ENCODE peak calls at places on chromosomes 5 and 9, in four cellular contexts. One of them, this sample, is unnamed.

GRCh38 chr9:77725051-77725702 is 77.1 kb upstream of the GNA14 start:
- DNase-seq in fibroblast of mammary gland: no peak
- DNase-seq in tibial nerve: no peak
- DNase-seq in kidney epithelial cell: no peak
- DNase-seq in this sample: no peak

GRCh38 chr5:67033893-67034605 is 162.6 kb downstream of the CD180 start:
- DNase-seq in fibroblast of mammary gland: peak; percentile 46
- DNase-seq in tibial nerve: no peak
- DNase-seq in kidney epithelial cell: no peak
- DNase-seq in this sample: no peak

GRCh38 chr5:143635146-143635752 is 176.7 kb upstream of the HMHB1 start:
- DNase-seq in fibroblast of mammary gland: peak; percentile 51
- DNase-seq in tibial nerve: no peak
- DNase-seq in kidney epithelial cell: no peak
- DNase-seq in this sample: no peak

GRCh38 chr5:166240705-166241104 is 2050.7 kb upstream of the WWC1 start:
- DNase-seq in fibroblast of mammary gland: no peak
- DNase-seq in tibial nerve: no peak
- DNase-seq in kidney epithelial cell: no peak
- DNase-seq in this sample: no peak

GRCh38 chr5:42617411-42617810 is 139.2 kb upstream of the CCDC152 start:
- DNase-seq in fibroblast of mammary gland: no peak
- DNase-seq in tibial nerve: no peak
- DNase-seq in kidney epithelial cell: no peak
- DNase-seq in this sample: no peak

GRCh38 chr5:127447822-127448221 is 69.6 kb upstream of the PRRC1 start:
- DNase-seq in fibroblast of mammary gland: peak; percentile 53
- DNase-seq in tibial nerve: no peak
- DNase-seq in kidney epithelial cell: no peak
- DNase-seq in this sample: no peak

GRCh38 chr9:23220171-23220570 is 605.9 kb downstream of the ELAVL2 start:
- DNase-seq in fibroblast of mammary gland: no peak
- DNase-seq in tibial nerve: no peak
- DNase-seq in kidney epithelial cell: no peak
- DNase-seq in this sample: no peak

GRCh38 chr5:37211661-37212060 is 37.5 kb downstream of the CPLANE1 start:
- DNase-seq in fibroblast of mammary gland: no peak
- DNase-seq in tibial nerve: no peak
- DNase-seq in kidney epithelial cell: no peak
- DNase-seq in this sample: no peak

GRCh38 chr9:109450346-109450745 is 47.8 kb downstream of the PTPN3 start:
- DNase-seq in fibroblast of mammary gland: no peak
- DNase-seq in tibial nerve: no peak
- DNase-seq in kidney epithelial cell: no peak
- DNase-seq in this sample: no peak

GRCh38 chr9:114580609-114581193 is 6.9 kb upstream of the ATP6V1G1 start:
- DNase-seq in fibroblast of mammary gland: no peak
- DNase-seq in tibial nerve: no peak
- DNase-seq in kidney epithelial cell: no peak
- DNase-seq in this sample: no peak

GRCh38 chr9:26131891-26132290 is 453.6 kb upstream of the TUSC1 start:
- DNase-seq in fibroblast of mammary gland: peak; percentile 59
- DNase-seq in tibial nerve: no peak
- DNase-seq in kidney epithelial cell: no peak
- DNase-seq in this sample: no peak

GRCh38 chr5:132778129-132778528 is 1.1 kb upstream of the SEPTIN8 start:
- DNase-seq in fibroblast of mammary gland: no peak
- DNase-seq in tibial nerve: no peak
- DNase-seq in kidney epithelial cell: no peak
- DNase-seq in this sample: no peak

GRCh38 chr5:3650868-3651267 is 55.2 kb downstream of the IRX1 start:
- DNase-seq in fibroblast of mammary gland: no peak
- DNase-seq in tibial nerve: no peak
- DNase-seq in kidney epithelial cell: no peak
- DNase-seq in this sample: no peak

GRCh38 chr9:4221936-4222335 is 77.9 kb downstream of the GLIS3 start:
- DNase-seq in fibroblast of mammary gland: peak; percentile 25
- DNase-seq in tibial nerve: no peak
- DNase-seq in kidney epithelial cell: no peak
- DNase-seq in this sample: no peak

GRCh38 chr5:144202725-144203124 is 32.1 kb downstream of the KCTD16 start:
- DNase-seq in fibroblast of mammary gland: no peak
- DNase-seq in tibial nerve: no peak
- DNase-seq in kidney epithelial cell: no peak
- DNase-seq in this sample: no peak

GRCh38 chr9:96450613-96451544 is 910 bp downstream of the HABP4 start:
- DNase-seq in fibroblast of mammary gland: peak; percentile 35
- DNase-seq in tibial nerve: peak; percentile 34
- DNase-seq in kidney epithelial cell: no peak
- DNase-seq in this sample: peak; percentile 84

GRCh38 chr9:96457266-96457665 is 7.3 kb downstream of the HABP4 start:
- DNase-seq in fibroblast of mammary gland: no peak
- DNase-seq in tibial nerve: peak; percentile 17
- DNase-seq in kidney epithelial cell: no peak
- DNase-seq in this sample: no peak

GRCh38 chr9:96449844-96450612 is at the start of gene HABP4:
- DNase-seq in fibroblast of mammary gland: peak; percentile 89
- DNase-seq in tibial nerve: peak; percentile 96
- DNase-seq in kidney epithelial cell: peak; percentile 61
- DNase-seq in this sample: peak; percentile 96

GRCh38 chr9:96449522-96449843 is 486 bp upstream of the HABP4 start:
- DNase-seq in fibroblast of mammary gland: no peak
- DNase-seq in tibial nerve: no peak
- DNase-seq in kidney epithelial cell: no peak
- DNase-seq in this sample: no peak

GRCh38 chr9:96453625-96454024 is 3.7 kb downstream of the HABP4 start:
- DNase-seq in fibroblast of mammary gland: peak; percentile 70
- DNase-seq in tibial nerve: peak; percentile 37
- DNase-seq in kidney epithelial cell: no peak
- DNase-seq in this sample: no peak
- TF ChIP-seq CTCF in fibroblast of mammary gland: peak; percentile 80
- TF ChIP-seq CTCF in tibial nerve: peak; percentile 28
- TF ChIP-seq CTCF in kidney epithelial cell: peak; percentile 64
- TF ChIP-seq CTCF in this sample: no peak

GRCh38 chr5:176700239-176700847 is 53.1 kb downstream of the TSPAN17 start:
- DNase-seq in fibroblast of mammary gland: no peak
- DNase-seq in tibial nerve: no peak
- DNase-seq in kidney epithelial cell: no peak
- DNase-seq in this sample: no peak
- TF ChIP-seq CTCF in fibroblast of mammary gland: peak; percentile 38
- TF ChIP-seq CTCF in tibial nerve: no peak
- TF ChIP-seq CTCF in kidney epithelial cell: peak; percentile 81
- TF ChIP-seq CTCF in this sample: no peak

GRCh38 chr5:169287529-169287928 is 13.4 kb downstream of the SLIT3 start:
- DNase-seq in fibroblast of mammary gland: no peak
- DNase-seq in tibial nerve: no peak
- DNase-seq in kidney epithelial cell: no peak
- DNase-seq in this sample: no peak

GRCh38 chr5:169290895-169291294 is 10.0 kb downstream of the SLIT3 start:
- DNase-seq in fibroblast of mammary gland: no peak
- DNase-seq in tibial nerve: no peak
- DNase-seq in kidney epithelial cell: no peak
- DNase-seq in this sample: no peak

GRCh38 chr5:169288066-169288753 is 12.7 kb downstream of the SLIT3 start:
- DNase-seq in fibroblast of mammary gland: no peak
- DNase-seq in tibial nerve: no peak
- DNase-seq in kidney epithelial cell: no peak
- DNase-seq in this sample: no peak

GRCh38 chr5:169291877-169292276 is 9.1 kb downstream of the SLIT3 start:
- DNase-seq in fibroblast of mammary gland: no peak
- DNase-seq in tibial nerve: no peak
- DNase-seq in kidney epithelial cell: no peak
- DNase-seq in this sample: no peak

GRCh38 chr5:169289520-169289919 is 11.4 kb downstream of the SLIT3 start:
- DNase-seq in fibroblast of mammary gland: no peak
- DNase-seq in tibial nerve: no peak
- DNase-seq in kidney epithelial cell: no peak
- DNase-seq in this sample: no peak
- TF ChIP-seq CTCF in fibroblast of mammary gland: no peak
- TF ChIP-seq CTCF in tibial nerve: no peak
- TF ChIP-seq CTCF in kidney epithelial cell: no peak
- TF ChIP-seq CTCF in this sample: no peak

GRCh38 chr5:72529383-72529782 is 22.2 kb upstream of the ZNF366 start:
- DNase-seq in fibroblast of mammary gland: no peak
- DNase-seq in tibial nerve: no peak
- DNase-seq in kidney epithelial cell: no peak
- DNase-seq in this sample: no peak
- TF ChIP-seq CTCF in fibroblast of mammary gland: no peak
- TF ChIP-seq CTCF in tibial nerve: no peak
- TF ChIP-seq CTCF in kidney epithelial cell: no peak
- TF ChIP-seq CTCF in this sample: no peak

GRCh38 chr9:129482521-129483466 is 138.1 kb downstream of the C9orf50 start:
- DNase-seq in fibroblast of mammary gland: peak; percentile 83
- DNase-seq in tibial nerve: peak; percentile 95
- DNase-seq in kidney epithelial cell: no peak
- DNase-seq in this sample: peak; percentile 88
- TF ChIP-seq CTCF in fibroblast of mammary gland: no peak
- TF ChIP-seq CTCF in tibial nerve: no peak
- TF ChIP-seq CTCF in kidney epithelial cell: no peak
- TF ChIP-seq CTCF in this sample: no peak

DNA sequence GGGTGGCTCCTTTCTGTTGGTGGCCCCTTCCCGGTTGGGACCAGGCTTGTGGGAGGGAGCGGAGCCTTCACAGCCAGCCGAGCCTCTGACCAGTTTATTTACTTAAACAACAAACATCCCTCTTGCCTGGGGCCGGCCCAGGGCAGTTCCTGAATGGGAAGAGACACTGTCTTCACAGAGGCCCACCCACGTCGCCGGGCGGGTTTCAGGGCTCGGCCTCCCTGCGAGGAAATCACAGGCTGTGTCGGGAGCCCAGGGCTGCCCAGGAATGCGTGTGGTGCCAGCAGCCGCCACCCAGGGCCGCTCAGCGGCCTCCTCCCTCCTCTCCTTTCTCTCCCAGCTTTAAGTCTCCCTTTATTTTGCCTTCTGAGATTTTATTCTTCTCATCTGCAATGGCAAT is 132.5 kb downstream of the HSD17B3 start:
- DNase-seq in fibroblast of mammary gland: no peak
- DNase-seq in tibial nerve: peak; percentile 75
- DNase-seq in kidney epithelial cell: peak; percentile 21
- DNase-seq in this sample: peak; percentile 70
- TF ChIP-seq CTCF in fibroblast of mammary gland: no peak
- TF ChIP-seq CTCF in tibial nerve: no peak
- TF ChIP-seq CTCF in kidney epithelial cell: no peak
- TF ChIP-seq CTCF in this sample: no peak

GRCh38 chr5:160198886-160199409 is 30.4 kb upstream of the FABP6 start:
- DNase-seq in fibroblast of mammary gland: no peak
- DNase-seq in tibial nerve: no peak
- DNase-seq in kidney epithelial cell: no peak
- DNase-seq in this sample: no peak
- TF ChIP-seq CTCF in fibroblast of mammary gland: no peak
- TF ChIP-seq CTCF in tibial nerve: no peak
- TF ChIP-seq CTCF in kidney epithelial cell: no peak
- TF ChIP-seq CTCF in this sample: no peak

GRCh38 chr9:98262056-98262455 is 6.6 kb upstream of the TBC1D2 start:
- DNase-seq in fibroblast of mammary gland: no peak
- DNase-seq in tibial nerve: no peak
- DNase-seq in kidney epithelial cell: no peak
- DNase-seq in this sample: no peak

GRCh38 chr9:98260635-98261034 is 5.2 kb upstream of the TBC1D2 start:
- DNase-seq in fibroblast of mammary gland: no peak
- DNase-seq in tibial nerve: no peak
- DNase-seq in kidney epithelial cell: no peak
- DNase-seq in this sample: no peak

GRCh38 chr9:98256632-98257218 is 1.3 kb upstream of the TBC1D2 start:
- DNase-seq in fibroblast of mammary gland: no peak
- DNase-seq in tibial nerve: no peak
- DNase-seq in kidney epithelial cell: no peak
- DNase-seq in this sample: no peak

GRCh38 chr9:98263080-98263479 is 7.6 kb upstream of the TBC1D2 start:
- DNase-seq in fibroblast of mammary gland: no peak
- DNase-seq in tibial nerve: no peak
- DNase-seq in kidney epithelial cell: no peak
- DNase-seq in this sample: no peak

DNA sequence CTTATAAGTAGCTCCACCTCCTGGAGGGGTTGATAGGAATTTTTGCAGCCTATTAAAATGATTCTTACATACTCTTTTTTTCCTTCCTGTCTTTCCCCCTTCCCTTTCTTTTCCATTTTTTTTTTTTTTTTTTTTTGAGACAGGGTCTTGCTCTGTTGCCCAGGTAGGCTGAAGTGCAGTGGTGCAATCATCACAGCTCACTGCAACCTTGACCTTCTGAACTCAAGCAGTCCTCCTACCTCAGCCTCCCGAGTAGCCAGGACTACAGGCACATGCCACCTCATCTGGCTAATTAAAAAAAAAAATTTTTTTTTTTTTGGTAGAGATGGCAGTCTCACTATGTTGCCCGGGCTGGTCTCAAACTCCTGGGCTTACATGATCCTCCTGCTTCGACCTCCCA is 4.3 kb upstream of the TBC1D2 start:
- DNase-seq in fibroblast of mammary gland: no peak
- DNase-seq in tibial nerve: no peak
- DNase-seq in kidney epithelial cell: no peak
- DNase-seq in this sample: no peak
- TF ChIP-seq CTCF in fibroblast of mammary gland: no peak
- TF ChIP-seq CTCF in tibial nerve: no peak
- TF ChIP-seq CTCF in kidney epithelial cell: no peak
- TF ChIP-seq CTCF in this sample: no peak